ENCODE peak calls at places on chromosome 10, in seven cellular contexts. One of them, this sample, is unnamed.

GRCh38 chr10:32131388-32131787 is 75.2 kb upstream of the KIF5B start:
- DNase-seq in activated gamma-delta T cell treated with Interleukin-2 at 50 U/mL for 16 hours: no peak
- DNase-seq in lung: no peak
- DNase-seq in bronchial epithelial cell: peak; percentile 45
- DNase-seq in GM12865: no peak
- DNase-seq in transverse colon: no peak
- DNase-seq in central memory CD4-positive, alpha-beta T cell: no peak
- DNase-seq in this sample: no peak

GRCh38 chr10:89129850-89130396 is 77.2 kb downstream of the CH25H start:
- DNase-seq in transverse colon: no peak
- DNase-seq in activated gamma-delta T cell treated with Interleukin-2 at 50 U/mL for 16 hours: no peak
- DNase-seq in lung: peak; percentile 38
- DNase-seq in central memory CD4-positive, alpha-beta T cell: no peak
- DNase-seq in GM12865: no peak
- DNase-seq in bronchial epithelial cell: peak; percentile 87
- DNase-seq in this sample: no peak

GRCh38 chr10:92114201-92114600 is 176.7 kb downstream of the CPEB3 start:
- DNase-seq in GM12865: no peak
- DNase-seq in lung: no peak
- DNase-seq in transverse colon: no peak
- DNase-seq in activated gamma-delta T cell treated with Interleukin-2 at 50 U/mL for 16 hours: no peak
- DNase-seq in bronchial epithelial cell: no peak
- DNase-seq in central memory CD4-positive, alpha-beta T cell: no peak
- DNase-seq in this sample: no peak

GRCh38 chr10:56351909-56352630 is 9.0 kb downstream of the ZWINT start:
- DNase-seq in transverse colon: no peak
- DNase-seq in lung: no peak
- DNase-seq in bronchial epithelial cell: no peak
- DNase-seq in activated gamma-delta T cell treated with Interleukin-2 at 50 U/mL for 16 hours: no peak
- DNase-seq in GM12865: no peak
- DNase-seq in central memory CD4-positive, alpha-beta T cell: no peak
- DNase-seq in this sample: no peak

GRCh38 chr10:6204341-6205191 is 1.8 kb downstream of the PFKFB3 start:
- DNase-seq in bronchial epithelial cell: peak; percentile 88
- DNase-seq in GM12865: peak; percentile 31
- DNase-seq in central memory CD4-positive, alpha-beta T cell: no peak
- DNase-seq in lung: peak; percentile 69
- DNase-seq in activated gamma-delta T cell treated with Interleukin-2 at 50 U/mL for 16 hours: no peak
- DNase-seq in transverse colon: peak; percentile 32
- DNase-seq in this sample: no peak

GRCh38 chr10:92822964-92823363 is 25.4 kb upstream of the EXOC6 start:
- DNase-seq in activated gamma-delta T cell treated with Interleukin-2 at 50 U/mL for 16 hours: no peak
- DNase-seq in transverse colon: no peak
- DNase-seq in bronchial epithelial cell: no peak
- DNase-seq in lung: no peak
- DNase-seq in central memory CD4-positive, alpha-beta T cell: no peak
- DNase-seq in GM12865: peak; percentile 14
- DNase-seq in this sample: no peak

GRCh38 chr10:61989995-61990760 is 88.7 kb downstream of the ARID5B start:
- DNase-seq in transverse colon: no peak
- DNase-seq in central memory CD4-positive, alpha-beta T cell: no peak
- DNase-seq in GM12865: no peak
- DNase-seq in bronchial epithelial cell: no peak
- DNase-seq in activated gamma-delta T cell treated with Interleukin-2 at 50 U/mL for 16 hours: no peak
- DNase-seq in lung: no peak
- DNase-seq in this sample: no peak

GRCh38 chr10:70472799-70473452 is 5.6 kb upstream of the PALD1 start:
- DNase-seq in bronchial epithelial cell: no peak
- DNase-seq in lung: no peak
- DNase-seq in GM12865: no peak
- DNase-seq in activated gamma-delta T cell treated with Interleukin-2 at 50 U/mL for 16 hours: no peak
- DNase-seq in central memory CD4-positive, alpha-beta T cell: no peak
- DNase-seq in transverse colon: no peak
- DNase-seq in this sample: no peak

GRCh38 chr10:675532-675931 is 13.9 kb downstream of the DIP2C start:
- DNase-seq in activated gamma-delta T cell treated with Interleukin-2 at 50 U/mL for 16 hours: no peak
- DNase-seq in central memory CD4-positive, alpha-beta T cell: no peak
- DNase-seq in transverse colon: no peak
- DNase-seq in lung: no peak
- DNase-seq in bronchial epithelial cell: no peak
- DNase-seq in GM12865: no peak
- DNase-seq in this sample: no peak

GRCh38 chr10:97335188-97335619 is 675 bp upstream of the FRAT2 start:
- DNase-seq in transverse colon: peak; percentile 19
- DNase-seq in central memory CD4-positive, alpha-beta T cell: no peak
- DNase-seq in activated gamma-delta T cell treated with Interleukin-2 at 50 U/mL for 16 hours: no peak
- DNase-seq in GM12865: no peak
- DNase-seq in lung: no peak
- DNase-seq in bronchial epithelial cell: no peak
- DNase-seq in this sample: peak; percentile 31

GRCh38 chr10:60777696-60778213 is 523 bp upstream of the CDK1 start:
- DNase-seq in central memory CD4-positive, alpha-beta T cell: no peak
- DNase-seq in GM12865: no peak
- DNase-seq in lung: no peak
- DNase-seq in activated gamma-delta T cell treated with Interleukin-2 at 50 U/mL for 16 hours: no peak
- DNase-seq in bronchial epithelial cell: no peak
- DNase-seq in transverse colon: no peak
- DNase-seq in this sample: no peak

GRCh38 chr10:110641256-110641655 is 2.9 kb upstream of the RBM20 start:
- DNase-seq in central memory CD4-positive, alpha-beta T cell: peak; percentile 20
- DNase-seq in GM12865: peak; percentile 36
- DNase-seq in bronchial epithelial cell: peak; percentile 35
- DNase-seq in activated gamma-delta T cell treated with Interleukin-2 at 50 U/mL for 16 hours: peak; percentile 40
- DNase-seq in lung: no peak
- DNase-seq in transverse colon: peak; percentile 20
- DNase-seq in this sample: peak; percentile 60

GRCh38 chr10:97974108-97974507 is 56.3 kb downstream of the CRTAC1 start:
- DNase-seq in lung: no peak
- DNase-seq in bronchial epithelial cell: no peak
- DNase-seq in transverse colon: no peak
- DNase-seq in activated gamma-delta T cell treated with Interleukin-2 at 50 U/mL for 16 hours: no peak
- DNase-seq in central memory CD4-positive, alpha-beta T cell: no peak
- DNase-seq in GM12865: no peak
- DNase-seq in this sample: no peak

GRCh38 chr10:130191380-130191779 is 55.2 kb downstream of the GLRX3 start:
- DNase-seq in transverse colon: no peak
- DNase-seq in bronchial epithelial cell: no peak
- DNase-seq in central memory CD4-positive, alpha-beta T cell: no peak
- DNase-seq in lung: no peak
- DNase-seq in activated gamma-delta T cell treated with Interleukin-2 at 50 U/mL for 16 hours: no peak
- DNase-seq in GM12865: no peak
- DNase-seq in this sample: no peak

GRCh38 chr10:70939397-70939796 is 51.0 kb upstream of the PCBD1 start:
- DNase-seq in GM12865: no peak
- DNase-seq in lung: no peak
- DNase-seq in transverse colon: no peak
- DNase-seq in activated gamma-delta T cell treated with Interleukin-2 at 50 U/mL for 16 hours: no peak
- DNase-seq in bronchial epithelial cell: no peak
- DNase-seq in central memory CD4-positive, alpha-beta T cell: no peak
- DNase-seq in this sample: no peak

GRCh38 chr10:75531571-75532031 is 100.2 kb downstream of the LRMDA start:
- DNase-seq in central memory CD4-positive, alpha-beta T cell: no peak
- DNase-seq in transverse colon: no peak
- DNase-seq in GM12865: no peak
- DNase-seq in activated gamma-delta T cell treated with Interleukin-2 at 50 U/mL for 16 hours: no peak
- DNase-seq in bronchial epithelial cell: no peak
- DNase-seq in lung: no peak
- DNase-seq in this sample: no peak

GRCh38 chr10:79260803-79261740 is 86.2 kb upstream of the PPIF start:
- DNase-seq in bronchial epithelial cell: no peak
- DNase-seq in activated gamma-delta T cell treated with Interleukin-2 at 50 U/mL for 16 hours: no peak
- DNase-seq in central memory CD4-positive, alpha-beta T cell: no peak
- DNase-seq in lung: no peak
- DNase-seq in GM12865: peak; percentile 36
- DNase-seq in transverse colon: no peak
- DNase-seq in this sample: no peak

GRCh38 chr10:49500420-49500819 is 38.5 kb downstream of the ERCC6 start:
- DNase-seq in GM12865: no peak
- DNase-seq in activated gamma-delta T cell treated with Interleukin-2 at 50 U/mL for 16 hours: no peak
- DNase-seq in bronchial epithelial cell: no peak
- DNase-seq in central memory CD4-positive, alpha-beta T cell: no peak
- DNase-seq in lung: no peak
- DNase-seq in transverse colon: no peak
- DNase-seq in this sample: no peak

GRCh38 chr10:21954690-21955089 is 48.8 kb downstream of the DNAJC1 start:
- DNase-seq in bronchial epithelial cell: no peak
- DNase-seq in lung: no peak
- DNase-seq in transverse colon: no peak
- DNase-seq in GM12865: no peak
- DNase-seq in central memory CD4-positive, alpha-beta T cell: no peak
- DNase-seq in activated gamma-delta T cell treated with Interleukin-2 at 50 U/mL for 16 hours: no peak
- DNase-seq in this sample: no peak

GRCh38 chr10:124083740-124084397 is 9.5 kb downstream of the CHST15 start:
- DNase-seq in activated gamma-delta T cell treated with Interleukin-2 at 50 U/mL for 16 hours: no peak
- DNase-seq in lung: no peak
- DNase-seq in bronchial epithelial cell: no peak
- DNase-seq in central memory CD4-positive, alpha-beta T cell: no peak
- DNase-seq in transverse colon: no peak
- DNase-seq in GM12865: no peak
- DNase-seq in this sample: no peak